ENCODE peak calls at places on chromosomes 5 and 9, in four cellular contexts. N is K562, P is HL-60, Q is GM12878. Z is an unnamed sample.

GRCh38 chr5:135977375-135977928 is 22.7 kb upstream of the LECT2 start:
- DNase-seq in N (peak), P (no peak), Q (no peak), Z (peak)

GRCh38 chr5:161358446-161358845 is 188.1 kb downstream of the GABRB2 start:
- DNase-seq in N (no peak), P (no peak), Q (no peak), Z (no peak)

GRCh38 chr9:34993502-34994428 is 4.2 kb downstream of the DNAJB5 start:
- DNase-seq in N (no peak), P (no peak), Q (no peak), Z (no peak)

GRCh38 chr5:88724201-88724600 is 158.8 kb downstream of the MEF2C start:
- DNase-seq in N (no peak), P (no peak), Q (no peak), Z (no peak)

GRCh38 chr5:150489358-150490295 is 18.3 kb upstream of the NDST1 start:
- DNase-seq in N (no peak), P (peak), Q (peak), Z (peak)

GRCh38 chr5:52665544-52665943 is 122.2 kb upstream of the ITGA1 start:
- DNase-seq in N (no peak), P (no peak), Q (no peak), Z (no peak)

GRCh38 chr5:80097516-80097915 is 62.4 kb downstream of the THBS4 start:
- DNase-seq in N (no peak), P (no peak), Q (no peak), Z (no peak)

GRCh38 chr5:114206640-114207039 is 155.2 kb upstream of the KCNN2 start:
- DNase-seq in N (no peak), P (no peak), Q (no peak), Z (no peak)

GRCh38 chr9:19232117-19232829 is 1.8 kb downstream of the DENND4C start:
- DNase-seq in N (no peak), P (no peak), Q (no peak), Z (no peak)

GRCh38 chr9:89888233-89888632 is 283.4 kb downstream of the GADD45G start:
- DNase-seq in N (no peak), P (no peak), Q (no peak), Z (no peak)

GRCh38 chr5:137488974-137489373 is 10.2 kb downstream of the SPOCK1 start:
- DNase-seq in N (no peak), P (no peak), Q (no peak), Z (no peak)

GRCh38 chr5:164934039-164934438 is 1428.6 kb downstream of the MAT2B start:
- DNase-seq in N (no peak), P (no peak), Q (no peak), Z (no peak)

GRCh38 chr5:143245929-143246561 is 157.4 kb downstream of the NR3C1 start:
- DNase-seq in N (peak), P (no peak), Q (no peak), Z (no peak)

GRCh38 chr9:7974335-7975005 is 174.9 kb upstream of the DMAC1 start:
- DNase-seq in N (no peak), P (peak), Q (peak), Z (no peak)

GRCh38 chr9:112111461-112111860 is 63.6 kb downstream of the SUSD1 start:
- DNase-seq in N (no peak), P (no peak), Q (no peak), Z (no peak)

GRCh38 chr5:174223355-174223754 is 177.8 kb downstream of the NSG2 start:
- DNase-seq in N (no peak), P (no peak), Q (no peak), Z (no peak)

GRCh38 chr5:77197840-77198554 is 12.5 kb upstream of the PDE8B start:
- DNase-seq in N (no peak), P (no peak), Q (no peak), Z (no peak)

GRCh38 chr5:22709743-22710142 is 143.4 kb downstream of the CDH12 start:
- DNase-seq in N (no peak), P (no peak), Q (no peak), Z (no peak)

GRCh38 chr5:45098483-45098882 is 289.7 kb downstream of the MRPS30 start:
- DNase-seq in N (no peak), P (no peak), Q (no peak), Z (no peak)

GRCh38 chr5:142748568-142749249 is 21.5 kb upstream of the ARHGAP26 start:
- DNase-seq in N (peak), P (no peak), Q (no peak), Z (no peak)

GRCh38 chr5:143355710-143356109 is 47.8 kb downstream of the NR3C1 start:
- DNase-seq in N (peak), P (peak), Q (no peak), Z (no peak)

GRCh38 chr5:68548959-68549676 is 333.6 kb downstream of the PIK3R1 start:
- DNase-seq in N (no peak), P (no peak), Q (no peak), Z (no peak)

GRCh38 chr9:131530546-131530929 is 525 bp downstream of the UCK1 start:
- DNase-seq in N (peak), P (no peak), Q (no peak), Z (peak)

GRCh38 chr5:78731884-78732283 is 83.3 kb upstream of the LHFPL2 start:
- DNase-seq in N (no peak), P (no peak), Q (no peak), Z (no peak)

GRCh38 chr9:70297141-70297540 is 38.4 kb downstream of the SMC5 start:
- DNase-seq in N (no peak), P (no peak), Q (no peak), Z (no peak)

GRCh38 chr5:148858547-148858946 is 32.1 kb downstream of the ADRB2 start:
- DNase-seq in N (no peak), P (no peak), Q (no peak), Z (no peak)

DNA sequence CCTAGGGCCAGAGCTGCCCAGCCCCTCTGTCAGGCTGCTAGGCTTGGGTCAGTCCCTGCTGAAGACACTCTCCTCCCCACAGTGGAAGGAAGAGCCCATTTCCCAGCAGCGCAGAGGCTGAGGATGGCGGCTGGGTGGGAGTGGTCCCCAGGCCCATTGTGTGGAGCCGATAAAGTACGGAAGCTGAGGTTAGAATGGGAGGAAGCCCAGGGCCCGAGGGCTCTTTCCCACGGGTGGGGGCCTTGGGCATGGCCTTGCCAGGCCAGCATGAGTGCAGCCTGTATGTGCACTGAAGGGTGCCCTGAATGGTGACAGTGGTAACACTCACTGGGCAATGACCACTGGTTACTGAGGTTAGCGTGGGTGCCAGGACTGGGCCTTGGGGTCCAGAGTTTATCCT is 125.9 kb downstream of the RGS3 start:
- DNase-seq in N (no peak), P (no peak), Q (no peak), Z (no peak)
- TF ChIP-seq POLR2AphosphoS5 in N (no peak), P (no peak), Q (peak), Z (no peak)

DNA sequence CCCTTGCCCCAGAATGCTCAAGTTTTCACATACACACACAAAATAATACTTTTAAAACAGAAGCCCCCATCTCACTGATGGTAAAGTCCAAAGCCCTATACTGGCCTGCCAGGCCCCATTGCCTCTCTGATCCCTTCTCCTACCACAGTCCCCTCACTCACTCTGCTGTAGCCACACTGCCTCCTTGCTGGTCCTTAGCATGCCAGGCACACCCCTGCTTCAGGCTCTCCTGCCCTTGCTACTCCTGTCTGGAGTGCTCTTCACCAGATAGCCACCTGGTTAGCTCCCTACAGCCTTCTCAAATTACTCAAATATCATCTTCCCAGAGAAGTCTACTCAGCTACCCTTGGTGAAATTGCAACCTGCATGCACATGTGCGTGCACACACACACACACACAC is 177.5 kb downstream of the C5orf15 start:
- DNase-seq in N (no peak), P (no peak), Q (no peak), Z (no peak)
- TF ChIP-seq SPI1 in N (no peak), P (no peak), Q (no peak), Z (no peak)

GRCh38 chr5:55171471-55171870 is 1.5 kb downstream of the CDC20B start:
- DNase-seq in N (no peak), P (no peak), Q (no peak), Z (no peak)

GRCh38 chr5:55172937-55173695 is at the start of gene CDC20B:
- DNase-seq in N (peak), P (no peak), Q (no peak), Z (peak)

GRCh38 chr5:55175781-55176175 is 2.8 kb upstream of the CDC20B start:
- DNase-seq in N (no peak), P (no peak), Q (no peak), Z (no peak)

GRCh38 chr5:55173696-55174101 is 722 bp upstream of the CDC20B start:
- DNase-seq in N (no peak), P (no peak), Q (no peak), Z (no peak)

DNA sequence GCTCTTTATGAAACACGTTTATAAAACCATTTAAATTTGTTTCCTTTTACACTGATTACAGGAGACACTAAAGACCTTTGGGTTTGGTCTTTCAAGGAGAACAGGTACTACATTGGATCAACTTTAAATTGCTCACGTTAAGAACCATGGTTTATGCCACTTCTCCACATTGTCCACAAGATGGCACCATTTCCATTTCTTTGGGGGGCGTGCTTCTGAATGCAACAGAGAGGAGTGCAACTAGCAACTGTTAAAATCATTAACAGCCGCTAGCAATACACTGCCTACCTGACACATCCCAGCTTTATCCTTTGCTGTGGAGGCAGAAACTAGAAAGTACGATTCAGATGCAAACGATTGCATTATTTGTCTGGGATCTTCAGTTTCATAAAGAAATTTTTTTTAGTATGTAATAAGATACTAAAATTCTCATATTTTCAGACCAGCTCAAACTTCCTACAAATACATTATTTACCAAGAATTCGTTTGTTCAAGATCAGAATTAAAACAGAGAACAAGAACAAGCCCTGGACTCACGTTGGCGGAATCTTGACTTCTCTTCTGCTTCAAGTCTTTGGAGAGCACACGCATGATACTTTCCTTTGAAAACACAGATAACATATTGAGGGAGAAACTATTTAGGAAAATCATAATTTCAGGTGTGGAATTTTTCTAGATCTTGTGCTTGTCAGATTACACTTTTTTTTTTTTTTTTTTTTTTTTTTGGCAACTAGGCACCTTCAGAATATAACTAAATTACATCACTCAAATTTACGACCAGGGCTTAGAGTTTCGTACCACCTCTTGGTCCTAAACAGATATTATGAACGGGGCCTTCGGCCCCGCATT is 702 bp downstream of the CDC20B start:
- DNase-seq in N (peak), P (peak), Q (peak), Z (peak)
- TF ChIP-seq POLR2AphosphoS5 in N (no peak), P (no peak), Q (no peak), Z (no peak)

GRCh38 chr5:33594006-33594405 is 153.2 kb downstream of the TARS1 start:
- DNase-seq in N (no peak), P (no peak), Q (no peak), Z (no peak)

GRCh38 chr5:33592245-33592644 is 151.5 kb downstream of the TARS1 start:
- DNase-seq in N (no peak), P (no peak), Q (no peak), Z (no peak)

GRCh38 chr5:33583332-33583731 is 142.6 kb downstream of the TARS1 start:
- DNase-seq in N (no peak), P (no peak), Q (no peak), Z (no peak)

GRCh38 chr5:33588654-33589372 is 148.0 kb downstream of the TARS1 start:
- DNase-seq in N (peak), P (no peak), Q (no peak), Z (no peak)
- TF ChIP-seq SPI1 in N (no peak), P (no peak), Q (no peak), Z (no peak)

DNA sequence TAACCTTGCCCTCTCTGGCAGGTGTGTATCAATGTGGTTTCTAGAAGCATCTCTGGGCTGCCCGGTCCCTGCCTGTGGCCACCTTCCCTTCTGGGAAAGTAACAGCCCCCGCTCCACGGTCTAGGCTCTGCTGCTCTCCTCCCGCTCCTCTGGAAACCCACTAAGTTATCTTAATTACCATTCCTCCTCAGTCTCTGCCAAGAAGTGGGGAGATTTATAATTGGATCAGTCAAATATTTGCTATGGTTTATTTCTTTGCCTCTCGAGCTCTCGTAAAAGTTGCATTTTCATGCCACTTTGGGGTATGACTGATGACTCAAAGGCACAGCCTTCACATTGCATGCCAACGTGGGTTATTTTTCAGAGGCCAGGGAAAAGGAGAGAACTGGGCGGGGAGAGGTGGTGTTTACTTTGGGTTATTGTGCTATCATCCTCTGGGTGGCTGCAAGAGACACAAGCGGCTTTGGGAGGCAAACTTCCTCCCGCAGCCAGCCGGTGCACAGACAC is 205.3 kb upstream of the WWC1 start:
- DNase-seq in N (no peak), P (no peak), Q (no peak), Z (no peak)
- TF ChIP-seq POLR2AphosphoS5 in N (no peak), P (no peak), Q (no peak), Z (no peak)

DNA sequence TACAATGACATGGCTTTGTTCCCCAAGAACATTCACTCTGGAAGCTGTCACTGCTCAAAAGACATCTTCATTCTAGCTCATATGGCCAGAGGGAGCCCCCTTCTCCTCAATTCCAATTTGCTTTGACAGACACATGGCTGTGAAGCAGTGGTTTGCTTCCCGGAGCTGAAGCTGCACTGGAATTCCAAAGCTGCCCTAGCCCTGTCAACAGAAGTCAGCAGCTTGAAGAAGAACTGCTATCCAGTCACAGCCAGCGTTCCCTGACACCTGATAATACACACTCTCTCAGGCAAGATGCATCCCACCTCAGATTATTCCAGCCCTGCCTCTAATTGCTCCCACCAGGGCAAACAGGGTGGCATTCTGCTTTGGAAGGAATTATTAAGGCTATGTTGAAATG is 93.7 kb downstream of the SEMA5A start:
- DNase-seq in N (no peak), P (no peak), Q (no peak), Z (no peak)
- TF ChIP-seq SPI1 in N (no peak), P (no peak), Q (no peak), Z (no peak)